ENCODE peak calls at places on chromosome X, in four cellular contexts. M is left lung, S is SW 1271, G is NCI-H226. C is an unnamed sample.

GRCh38 chrX:3286196-3286920 is 60.1 kb downstream of the MXRA5 start:
- DNase-seq in M (no peak), S (no peak), G (peak), C (peak)

GRCh38 chrX:66009231-66009845 is 30.5 kb downstream of the VSIG4 start:
- DNase-seq in M (no peak), S (no peak), G (no peak), C (no peak)

GRCh38 chrX:3345281-3346081 is 971 bp downstream of the MXRA5 start:
- DNase-seq in M (peak), S (no peak), G (peak), C (no peak)

GRCh38 chrX:97159916-97160800 is 276.4 kb downstream of the RPA4 start:
- DNase-seq in M (no peak), S (no peak), G (no peak), C (no peak)

GRCh38 chrX:154534526-154535322 is 11.9 kb downstream of the G6PD start:
- DNase-seq in M (peak), S (peak), G (peak), C (peak)

GRCh38 chrX:18856645-18856997 is 127.3 kb downstream of the PHKA2 start:
- DNase-seq in M (no peak), S (no peak), G (no peak), C (no peak)

GRCh38 chrX:2672084-2672483 is 19.0 kb upstream of the CD99 start:
- DNase-seq in M (no peak), S (no peak), G (no peak), C (no peak)

GRCh38 chrX:32868524-32868895 is 342.8 kb downstream of the DMD start:
- DNase-seq in M (no peak), S (no peak), G (no peak), C (no peak)

GRCh38 chrX:8179653-8180052 is 8.6 kb upstream of the VCX2 start:
- DNase-seq in M (no peak), S (no peak), G (no peak), C (no peak)

GRCh38 chrX:153494541-153495361 is at the start of gene BGN:
- DNase-seq in M (peak), S (no peak), G (peak), C (peak)

GRCh38 chrX:101478366-101478765 is 6.9 kb upstream of the ARMCX4 start:
- DNase-seq in M (no peak), S (no peak), G (no peak), C (peak)

GRCh38 chrX:137550561-137551305 is 15.2 kb upstream of the ZIC3 start:
- DNase-seq in M (no peak), S (no peak), G (no peak), C (no peak)

GRCh38 chrX:12672362-12673106 is 118.7 kb upstream of the PRPS2 start:
- DNase-seq in M (no peak), S (no peak), G (no peak), C (no peak)

GRCh38 chrX:27728291-27728690 is 79.5 kb upstream of the MAGEB10 start:
- DNase-seq in M (no peak), S (no peak), G (peak), C (peak)

GRCh38 chrX:128106630-128107029 is 54.4 kb upstream of the ACTRT1 start:
- DNase-seq in M (no peak), S (peak), G (no peak), C (peak)

GRCh38 chrX:153933751-153934472 is 925 bp downstream of the NAA10 start:
- DNase-seq in M (no peak), S (no peak), G (no peak), C (no peak)

GRCh38 chrX:80708781-80709180 is 100.9 kb downstream of the BRWD3 start:
- DNase-seq in M (no peak), S (no peak), G (no peak), C (no peak)

GRCh38 chrX:10158279-10158939 is 1.6 kb downstream of the CLCN4 start:
- DNase-seq in M (no peak), S (no peak), G (peak), C (peak)

GRCh38 chrX:104335765-104336164 is 81.0 kb upstream of the ESX1 start:
- DNase-seq in M (no peak), S (no peak), G (peak), C (peak)

GRCh38 chrX:136336623-136337022 is 35.9 kb downstream of the ADGRG4 start:
- DNase-seq in M (no peak), S (no peak), G (no peak), C (peak)

GRCh38 chrX:14697453-14697852 is 168.1 kb downstream of the GLRA2 start:
- DNase-seq in M (no peak), S (peak), G (no peak), C (peak)

GRCh38 chrX:71954458-71954857 is 43.8 kb downstream of the NHSL2 start:
- DNase-seq in M (no peak), S (no peak), G (no peak), C (peak)

GRCh38 chrX:4451591-4451990 is 738.1 kb upstream of the PRKX start:
- DNase-seq in M (no peak), S (no peak), G (no peak), C (no peak)